ENCODE peak calls at places on chromosomes 2 and 18, in six cellular contexts. Z is NCI-H69; Q is activated CD4-positive, alpha-beta T cell treated with anti-CD3 and anti-CD28 coated beads, Interleukin-2, amount 50 U/mL, for 24 hours; B is NCI-H1092 treated with DMSO at 0.1 percent for 48 hours; Y is uterus; W is HEK293T. V is an unnamed sample.

GRCh38 chr2:40039543-40039942 is 260.5 kb upstream of the THUMPD2 start:
- DNase-seq in Z (no peak), Q (no peak), B (no peak), Y (no peak), W (no peak), V (no peak)

GRCh38 chr18:26301681-26302080 is 75.4 kb downstream of the TAF4B start:
- DNase-seq in Z (no peak), Q (no peak), B (no peak), Y (no peak), W (no peak), V (no peak)

GRCh38 chr2:74919827-74920226 is 38.6 kb upstream of the POLE4 start:
- DNase-seq in Z (peak; percentile 65), Q (peak; percentile 52), B (peak; percentile 22), Y (peak; percentile 25), W (peak; percentile 86), V (peak; percentile 66)

GRCh38 chr2:216519154-216519762 is 20.6 kb downstream of the RPL37A start:
- DNase-seq in Z (peak; percentile 84), Q (no peak), B (peak; percentile 77), Y (peak; percentile 51), W (peak; percentile 65), V (peak; percentile 85)

GRCh38 chr2:218576854-218577253 is 8.2 kb downstream of the CNOT9 start:
- DNase-seq in Z (no peak), Q (no peak), B (no peak), Y (no peak), W (no peak), V (no peak)

GRCh38 chr2:160581448-160581847 is 87.8 kb upstream of the RBMS1 start:
- DNase-seq in Z (no peak), Q (no peak), B (no peak), Y (no peak), W (no peak), V (no peak)

GRCh38 chr2:10238991-10239485 is 63.7 kb upstream of the HPCAL1 start:
- DNase-seq in Z (no peak), Q (no peak), B (no peak), Y (peak; percentile 13), W (no peak), V (no peak)

GRCh38 chr2:149005471-149006077 is 32.9 kb upstream of the LYPD6B start:
- DNase-seq in Z (no peak), Q (no peak), B (no peak), Y (no peak), W (no peak), V (no peak)

GRCh38 chr2:44931177-44931795 is 10.2 kb upstream of the SIX3 start:
- DNase-seq in Z (no peak), Q (no peak), B (no peak), Y (no peak), W (no peak), V (no peak)

GRCh38 chr2:223034241-223034933 is 17.6 kb upstream of the KCNE4 start:
- DNase-seq in Z (no peak), Q (no peak), B (no peak), Y (no peak), W (no peak), V (no peak)

GRCh38 chr2:95277246-95277906 is 3.1 kb downstream of the PROM2 start:
- DNase-seq in Z (peak; percentile 25), Q (no peak), B (no peak), Y (no peak), W (peak; percentile 18), V (peak; percentile 45)

GRCh38 chr2:85159589-85159988 is 26.4 kb downstream of the TCF7L1 start:
- DNase-seq in Z (no peak), Q (no peak), B (no peak), Y (no peak), W (no peak), V (no peak)

GRCh38 chr18:66575263-66575662 is 28.6 kb downstream of the CDH19 start:
- DNase-seq in Z (no peak), Q (no peak), B (no peak), Y (no peak), W (no peak), V (no peak)

GRCh38 chr2:79026061-79026460 is 559 bp downstream of the REG3G start:
- DNase-seq in Z (no peak), Q (no peak), B (no peak), Y (no peak), W (no peak), V (no peak)

GRCh38 chr2:176445831-176446433 is 176.7 kb downstream of the MTX2 start:
- DNase-seq in Z (peak; percentile 68), Q (no peak), B (no peak), Y (no peak), W (no peak), V (no peak)

GRCh38 chr18:13726972-13727331 is 479 bp downstream of the RNMT start:
- DNase-seq in Z (no peak), Q (no peak), B (peak; percentile 18), Y (no peak), W (peak; percentile 23), V (peak; percentile 48)

GRCh38 chr2:16112972-16113560 is 172.7 kb downstream of the MYCN start:
- DNase-seq in Z (no peak), Q (no peak), B (no peak), Y (no peak), W (no peak), V (no peak)

GRCh38 chr2:128286011-128286721 is 32.5 kb downstream of the HS6ST1 start:
- DNase-seq in Z (no peak), Q (no peak), B (no peak), Y (no peak), W (no peak), V (no peak)

GRCh38 chr2:134550566-134551164 is 168.1 kb downstream of the TMEM163 start:
- DNase-seq in Z (no peak), Q (no peak), B (no peak), Y (no peak), W (no peak), V (no peak)

GRCh38 chr18:37985126-37985525 is 419.5 kb upstream of the CELF4 start:
- DNase-seq in Z (peak; percentile 91), Q (no peak), B (no peak), Y (no peak), W (no peak), V (no peak)

GRCh38 chr2:133390151-133390550 is 178.1 kb downstream of the NCKAP5 start:
- DNase-seq in Z (no peak), Q (no peak), B (no peak), Y (no peak), W (no peak), V (no peak)